ENCODE peak calls at places on chromosome 16, in eight cellular contexts. One of them, this sample, is unnamed.

GRCh38 chr16:54283735-54284318 is 2.8 kb downstream of the IRX3 start:
- DNase-seq in hepatocyte: no peak
- DNase-seq in kidney epithelial cell: no peak
- DNase-seq in AG09309: no peak
- DNase-seq in fibroblast of pulmonary artery: no peak
- DNase-seq in endothelial cell: no peak
- DNase-seq in CD8-positive, alpha-beta T cell: no peak
- DNase-seq in H1: no peak
- DNase-seq in this sample: no peak

GRCh38 chr16:4633910-4634635 is 9.4 kb downstream of the MGRN1 start:
- DNase-seq in hepatocyte: no peak
- DNase-seq in kidney epithelial cell: no peak
- DNase-seq in AG09309: no peak
- DNase-seq in fibroblast of pulmonary artery: no peak
- DNase-seq in endothelial cell: no peak
- DNase-seq in CD8-positive, alpha-beta T cell: no peak
- DNase-seq in H1: no peak
- DNase-seq in this sample: no peak

GRCh38 chr16:11050954-11051353 is 106.6 kb downstream of the CLEC16A start:
- DNase-seq in hepatocyte: no peak
- DNase-seq in kidney epithelial cell: no peak
- DNase-seq in AG09309: no peak
- DNase-seq in fibroblast of pulmonary artery: no peak
- DNase-seq in endothelial cell: no peak
- DNase-seq in CD8-positive, alpha-beta T cell: no peak
- DNase-seq in H1: no peak
- DNase-seq in this sample: no peak

GRCh38 chr16:20104563-20105183 is 31.0 kb upstream of the GPR139 start:
- DNase-seq in hepatocyte: no peak
- DNase-seq in kidney epithelial cell: no peak
- DNase-seq in AG09309: no peak
- DNase-seq in fibroblast of pulmonary artery: no peak
- DNase-seq in endothelial cell: no peak
- DNase-seq in CD8-positive, alpha-beta T cell: no peak
- DNase-seq in H1: no peak
- DNase-seq in this sample: no peak

GRCh38 chr16:81708459-81709368 is 70.4 kb upstream of the PLCG2 start:
- DNase-seq in hepatocyte: no peak
- DNase-seq in kidney epithelial cell: no peak
- DNase-seq in AG09309: no peak
- DNase-seq in fibroblast of pulmonary artery: no peak
- DNase-seq in endothelial cell: no peak
- DNase-seq in CD8-positive, alpha-beta T cell: no peak
- DNase-seq in H1: no peak
- DNase-seq in this sample: no peak

GRCh38 chr16:27257271-27257670 is 11.3 kb downstream of the NSMCE1 start:
- DNase-seq in hepatocyte: no peak
- DNase-seq in kidney epithelial cell: no peak
- DNase-seq in AG09309: no peak
- DNase-seq in fibroblast of pulmonary artery: no peak
- DNase-seq in endothelial cell: no peak
- DNase-seq in CD8-positive, alpha-beta T cell: no peak
- DNase-seq in H1: no peak
- DNase-seq in this sample: no peak

GRCh38 chr16:53378138-53378537 is 56.1 kb upstream of the RBL2 start:
- DNase-seq in hepatocyte: no peak
- DNase-seq in kidney epithelial cell: no peak
- DNase-seq in AG09309: no peak
- DNase-seq in fibroblast of pulmonary artery: no peak
- DNase-seq in endothelial cell: no peak
- DNase-seq in CD8-positive, alpha-beta T cell: no peak
- DNase-seq in H1: no peak
- DNase-seq in this sample: no peak

GRCh38 chr16:31475949-31476304 is 4.0 kb downstream of the TGFB1I1 start:
- DNase-seq in hepatocyte: no peak
- DNase-seq in kidney epithelial cell: no peak
- DNase-seq in AG09309: no peak
- DNase-seq in fibroblast of pulmonary artery: no peak
- DNase-seq in endothelial cell: no peak
- DNase-seq in CD8-positive, alpha-beta T cell: no peak
- DNase-seq in H1: no peak
- DNase-seq in this sample: no peak

GRCh38 chr16:49464877-49465504 is 91.4 kb downstream of the C16orf78 start:
- DNase-seq in hepatocyte: peak
- DNase-seq in kidney epithelial cell: no peak
- DNase-seq in AG09309: no peak
- DNase-seq in fibroblast of pulmonary artery: no peak
- DNase-seq in endothelial cell: peak
- DNase-seq in CD8-positive, alpha-beta T cell: no peak
- DNase-seq in H1: no peak
- DNase-seq in this sample: no peak

GRCh38 chr16:67561501-67561823 is 864 bp upstream of the CTCF start:
- DNase-seq in hepatocyte: no peak
- DNase-seq in kidney epithelial cell: no peak
- DNase-seq in AG09309: no peak
- DNase-seq in fibroblast of pulmonary artery: no peak
- DNase-seq in endothelial cell: no peak
- DNase-seq in CD8-positive, alpha-beta T cell: no peak
- DNase-seq in H1: no peak
- DNase-seq in this sample: no peak

GRCh38 chr16:67563708-67564468 is 1.6 kb downstream of the CTCF start:
- DNase-seq in hepatocyte: peak
- DNase-seq in kidney epithelial cell: no peak
- DNase-seq in AG09309: peak
- DNase-seq in fibroblast of pulmonary artery: peak
- DNase-seq in endothelial cell: no peak
- DNase-seq in CD8-positive, alpha-beta T cell: no peak
- DNase-seq in H1: no peak
- DNase-seq in this sample: no peak

GRCh38 chr16:67561824-67562525 is 351 bp upstream of the CTCF start:
- DNase-seq in hepatocyte: peak
- DNase-seq in kidney epithelial cell: peak
- DNase-seq in AG09309: peak
- DNase-seq in fibroblast of pulmonary artery: peak
- DNase-seq in endothelial cell: peak
- DNase-seq in CD8-positive, alpha-beta T cell: peak
- DNase-seq in H1: peak
- DNase-seq in this sample: peak

GRCh38 chr16:67562526-67562917 is at the start of gene CTCF:
- DNase-seq in hepatocyte: peak
- DNase-seq in kidney epithelial cell: no peak
- DNase-seq in AG09309: no peak
- DNase-seq in fibroblast of pulmonary artery: peak
- DNase-seq in endothelial cell: peak
- DNase-seq in CD8-positive, alpha-beta T cell: peak
- DNase-seq in H1: no peak
- DNase-seq in this sample: no peak

DNA sequence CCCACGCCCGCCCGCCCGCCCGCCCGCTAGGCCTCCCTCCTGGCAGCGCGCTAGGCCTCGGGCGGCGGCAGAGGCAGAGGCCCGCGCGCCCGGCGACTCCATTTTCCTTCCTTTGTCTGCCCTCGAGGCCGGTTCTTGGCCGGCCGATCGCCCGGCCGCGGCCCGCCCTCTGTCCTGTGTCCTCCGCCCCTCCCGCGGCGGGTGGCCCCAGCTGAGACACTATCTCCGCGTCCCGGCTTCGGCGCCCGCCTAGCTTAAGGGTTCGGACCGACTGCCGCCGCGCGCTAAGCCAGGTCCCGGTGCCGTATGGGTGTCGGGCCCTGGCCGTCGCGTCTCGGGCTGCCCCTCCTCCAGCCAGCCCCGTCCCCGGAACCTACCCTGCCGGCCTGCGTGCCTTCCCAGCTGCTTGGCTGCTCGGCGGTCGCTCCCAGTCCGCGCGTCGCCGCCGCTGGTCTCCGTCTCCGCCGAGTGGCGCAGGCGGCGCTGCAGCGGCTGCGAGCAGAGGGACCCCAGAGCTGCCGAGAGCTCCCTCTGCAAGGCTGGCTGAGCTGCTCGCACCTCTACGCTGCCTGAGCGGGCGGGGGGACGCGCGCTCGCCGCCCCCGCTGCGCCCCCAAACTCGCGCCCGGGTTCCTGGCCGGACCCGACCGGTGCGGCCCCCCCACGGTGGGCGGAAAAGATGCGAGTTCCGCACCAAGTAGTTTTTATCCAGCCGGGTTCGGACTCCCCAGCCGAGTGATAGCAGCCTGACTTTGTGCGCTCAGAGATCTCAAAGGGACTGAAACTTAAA is 787 bp downstream of the CTCF start:
- DNase-seq in hepatocyte: peak
- DNase-seq in kidney epithelial cell: no peak
- DNase-seq in AG09309: no peak
- DNase-seq in fibroblast of pulmonary artery: peak
- DNase-seq in endothelial cell: peak
- DNase-seq in CD8-positive, alpha-beta T cell: peak
- DNase-seq in H1: no peak
- DNase-seq in this sample: peak
- TF ChIP-seq CTCF in hepatocyte: peak
- TF ChIP-seq CTCF in kidney epithelial cell: no peak
- TF ChIP-seq CTCF in AG09309: no peak
- TF ChIP-seq CTCF in fibroblast of pulmonary artery: no peak
- TF ChIP-seq CTCF in endothelial cell: peak
- TF ChIP-seq CTCF in CD8-positive, alpha-beta T cell: no peak
- TF ChIP-seq CTCF in H1: peak
- TF ChIP-seq CTCF in this sample: no peak

DNA sequence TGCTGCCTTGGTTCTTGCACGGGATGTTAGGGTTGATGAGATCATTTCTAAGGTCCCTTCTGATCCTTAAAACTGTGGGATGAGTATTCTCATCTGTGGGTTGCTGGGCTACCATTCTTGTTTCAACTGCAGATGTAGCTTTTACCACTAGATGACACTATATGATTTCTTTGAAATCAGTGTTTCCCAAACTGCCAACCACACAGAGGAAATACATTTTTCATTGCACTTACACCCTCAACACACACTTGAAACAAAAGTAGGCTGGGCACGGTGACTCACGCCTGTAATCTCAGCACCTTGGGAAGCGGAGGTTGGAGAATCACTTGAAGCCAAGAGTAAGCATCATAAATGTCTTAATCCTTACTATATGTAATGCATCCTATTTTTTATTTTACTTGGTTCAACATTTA is 15.3 kb downstream of the LCMT1 start:
- DNase-seq in hepatocyte: peak
- DNase-seq in kidney epithelial cell: no peak
- DNase-seq in AG09309: peak
- DNase-seq in fibroblast of pulmonary artery: peak
- DNase-seq in endothelial cell: no peak
- DNase-seq in CD8-positive, alpha-beta T cell: no peak
- DNase-seq in H1: no peak
- DNase-seq in this sample: no peak
- TF ChIP-seq CTCF in hepatocyte: peak
- TF ChIP-seq CTCF in kidney epithelial cell: peak
- TF ChIP-seq CTCF in AG09309: peak
- TF ChIP-seq CTCF in fibroblast of pulmonary artery: peak
- TF ChIP-seq CTCF in endothelial cell: no peak
- TF ChIP-seq CTCF in CD8-positive, alpha-beta T cell: peak
- TF ChIP-seq CTCF in H1: no peak
- TF ChIP-seq CTCF in this sample: peak

DNA sequence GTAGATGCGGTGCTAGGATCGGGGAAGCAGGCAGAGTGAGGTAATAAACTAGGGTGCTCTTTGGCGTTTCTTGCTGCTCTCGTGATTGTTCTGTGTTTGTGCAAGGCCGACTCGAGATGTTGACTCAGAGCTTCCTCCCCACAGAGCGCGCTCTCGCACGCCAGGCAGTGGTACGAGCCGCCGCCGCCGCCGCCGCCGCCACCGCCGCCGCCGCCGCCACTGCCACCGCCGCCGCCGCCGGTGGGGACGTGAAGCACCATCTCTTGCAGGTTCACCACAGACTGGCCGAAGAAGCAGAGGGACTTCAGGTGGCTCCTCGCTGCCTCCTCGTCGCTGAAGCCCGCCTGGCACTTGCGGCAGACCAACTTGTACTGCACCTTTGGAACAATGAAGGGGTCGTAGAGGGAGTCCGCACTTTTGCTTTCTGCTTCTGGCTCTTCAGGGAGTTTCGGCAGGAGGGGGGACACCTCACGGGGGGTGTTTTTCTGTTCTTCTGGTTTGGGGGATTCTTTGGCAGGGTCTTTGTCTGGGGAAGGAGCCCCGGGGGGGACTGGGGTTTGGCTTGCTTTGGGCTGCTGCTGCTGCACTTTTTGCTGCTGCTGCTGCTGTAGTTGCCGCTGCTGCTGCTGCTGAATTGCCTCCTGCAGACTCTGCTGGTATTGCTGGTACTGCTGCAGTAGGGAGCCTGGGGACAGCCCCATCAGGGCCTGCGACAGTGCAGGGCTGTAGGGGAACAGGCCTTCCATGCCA is 260.2 kb downstream of the ZFHX3 start:
- DNase-seq in hepatocyte: peak
- DNase-seq in kidney epithelial cell: peak
- DNase-seq in AG09309: peak
- DNase-seq in fibroblast of pulmonary artery: peak
- DNase-seq in endothelial cell: peak
- DNase-seq in CD8-positive, alpha-beta T cell: peak
- DNase-seq in H1: no peak
- DNase-seq in this sample: peak
- TF ChIP-seq CTCF in hepatocyte: no peak
- TF ChIP-seq CTCF in kidney epithelial cell: no peak
- TF ChIP-seq CTCF in AG09309: peak
- TF ChIP-seq CTCF in fibroblast of pulmonary artery: no peak
- TF ChIP-seq CTCF in endothelial cell: no peak
- TF ChIP-seq CTCF in CD8-positive, alpha-beta T cell: no peak
- TF ChIP-seq CTCF in H1: no peak
- TF ChIP-seq CTCF in this sample: no peak

DNA sequence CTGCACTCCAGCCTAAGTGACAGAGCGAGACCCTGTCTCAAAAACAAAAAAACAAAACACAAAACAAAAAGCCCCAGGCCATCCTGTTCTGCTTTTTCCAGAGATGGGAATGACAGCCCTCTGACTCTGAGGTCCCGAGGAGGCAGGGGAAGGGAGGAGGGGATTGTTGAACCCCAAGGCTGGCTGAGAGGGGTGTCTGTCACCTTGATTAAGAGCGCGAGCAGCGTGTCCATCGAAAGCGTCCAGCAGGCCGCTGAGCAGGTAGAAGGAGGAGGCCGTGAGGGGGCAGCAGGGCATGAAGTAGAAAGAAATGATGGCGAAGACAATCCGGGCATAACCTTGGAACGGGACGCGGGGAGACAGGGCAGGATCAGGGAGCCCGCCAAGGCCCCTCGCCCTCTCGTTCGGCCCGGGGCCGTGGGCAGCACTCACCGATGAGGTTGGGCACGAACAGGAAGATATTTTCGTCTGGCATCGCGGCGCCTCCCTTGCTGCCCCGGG is 593 bp downstream of the CDIPT start:
- DNase-seq in hepatocyte: peak
- DNase-seq in kidney epithelial cell: no peak
- DNase-seq in AG09309: no peak
- DNase-seq in fibroblast of pulmonary artery: peak
- DNase-seq in endothelial cell: peak
- DNase-seq in CD8-positive, alpha-beta T cell: no peak
- DNase-seq in H1: no peak
- DNase-seq in this sample: no peak
- TF ChIP-seq CTCF in hepatocyte: peak
- TF ChIP-seq CTCF in kidney epithelial cell: peak
- TF ChIP-seq CTCF in AG09309: peak
- TF ChIP-seq CTCF in fibroblast of pulmonary artery: peak
- TF ChIP-seq CTCF in endothelial cell: no peak
- TF ChIP-seq CTCF in CD8-positive, alpha-beta T cell: no peak
- TF ChIP-seq CTCF in H1: no peak
- TF ChIP-seq CTCF in this sample: no peak

GRCh38 chr16:24773771-24774427 is 44.4 kb downstream of the TNRC6A start:
- DNase-seq in hepatocyte: no peak
- DNase-seq in kidney epithelial cell: no peak
- DNase-seq in AG09309: no peak
- DNase-seq in fibroblast of pulmonary artery: no peak
- DNase-seq in endothelial cell: no peak
- DNase-seq in CD8-positive, alpha-beta T cell: no peak
- DNase-seq in H1: no peak
- DNase-seq in this sample: no peak
- TF ChIP-seq CTCF in hepatocyte: no peak
- TF ChIP-seq CTCF in kidney epithelial cell: no peak
- TF ChIP-seq CTCF in AG09309: no peak
- TF ChIP-seq CTCF in fibroblast of pulmonary artery: no peak
- TF ChIP-seq CTCF in endothelial cell: no peak
- TF ChIP-seq CTCF in CD8-positive, alpha-beta T cell: no peak
- TF ChIP-seq CTCF in H1: no peak
- TF ChIP-seq CTCF in this sample: no peak

This sample was measured in neural crest cell.